ENCODE peak calls at places on chromosome 2, in four cellular contexts. One of them, this sample, is unnamed.

GRCh38 chr2:69238449-69239031 is 148.5 kb downstream of the GFPT1 start:
- DNase-seq in IMR-90: peak; percentile 95
- DNase-seq in tibial artery: no peak
- DNase-seq in endothelial cell of umbilical vein: no peak
- DNase-seq in this sample: peak; percentile 60

GRCh38 chr2:149422337-149422990 is 92.1 kb downstream of the LYPD6 start:
- DNase-seq in IMR-90: peak; percentile 27
- DNase-seq in tibial artery: no peak
- DNase-seq in endothelial cell of umbilical vein: peak; percentile 15
- DNase-seq in this sample: peak; percentile 57

GRCh38 chr2:178943745-178944144 is 106.2 kb downstream of the CCDC141 start:
- DNase-seq in IMR-90: no peak
- DNase-seq in tibial artery: no peak
- DNase-seq in endothelial cell of umbilical vein: no peak
- DNase-seq in this sample: no peak

GRCh38 chr2:150126143-150126725 is 361.2 kb downstream of the RND3 start:
- DNase-seq in IMR-90: peak; percentile 43
- DNase-seq in tibial artery: no peak
- DNase-seq in endothelial cell of umbilical vein: no peak
- DNase-seq in this sample: no peak

GRCh38 chr2:55718165-55719008 is 24.7 kb upstream of the PNPT1 start:
- DNase-seq in IMR-90: peak; percentile 71
- DNase-seq in tibial artery: peak; percentile 57
- DNase-seq in endothelial cell of umbilical vein: peak; percentile 77
- DNase-seq in this sample: peak; percentile 88

GRCh38 chr2:73701968-73702665 is 35.0 kb downstream of the TPRKB start:
- DNase-seq in IMR-90: no peak
- DNase-seq in tibial artery: no peak
- DNase-seq in endothelial cell of umbilical vein: peak; percentile 66
- DNase-seq in this sample: no peak

GRCh38 chr2:222049946-222050345 is 248.9 kb downstream of the PAX3 start:
- DNase-seq in IMR-90: peak; percentile 23
- DNase-seq in tibial artery: no peak
- DNase-seq in endothelial cell of umbilical vein: no peak
- DNase-seq in this sample: no peak

GRCh38 chr2:230356084-230356483 is 29.1 kb downstream of the SP140L start:
- DNase-seq in IMR-90: peak; percentile 36
- DNase-seq in tibial artery: no peak
- DNase-seq in endothelial cell of umbilical vein: no peak
- DNase-seq in this sample: peak; percentile 42

GRCh38 chr2:96470636-96471035 is 34.5 kb downstream of the NEURL3 start:
- DNase-seq in IMR-90: peak; percentile 8
- DNase-seq in tibial artery: peak; percentile 26
- DNase-seq in endothelial cell of umbilical vein: peak; percentile 54
- DNase-seq in this sample: no peak

GRCh38 chr2:241156997-241157441 is 6.8 kb downstream of the PPP1R7 start:
- DNase-seq in IMR-90: no peak
- DNase-seq in tibial artery: no peak
- DNase-seq in endothelial cell of umbilical vein: no peak
- DNase-seq in this sample: no peak

DNA sequence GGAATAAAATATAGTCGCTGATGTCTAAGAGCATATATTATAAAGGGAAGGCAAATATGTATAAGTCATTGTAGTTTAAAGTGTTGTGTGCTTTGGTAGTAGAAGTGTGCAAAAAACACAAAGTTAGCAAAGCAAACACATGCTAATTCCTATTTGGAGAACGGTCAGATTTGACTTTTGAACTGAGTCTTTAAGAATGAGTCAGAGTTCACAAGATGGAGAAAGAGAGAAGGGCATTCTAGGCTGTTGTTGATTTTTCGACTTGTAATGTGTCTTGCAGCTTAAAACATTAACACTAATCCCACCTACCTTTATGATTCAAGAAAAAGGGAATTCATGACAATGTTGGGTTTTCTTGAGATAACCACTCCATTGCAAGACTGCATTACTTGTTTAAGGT is 98.1 kb downstream of the CRIM1 start:
- DNase-seq in IMR-90: peak; percentile 39
- DNase-seq in tibial artery: no peak
- DNase-seq in endothelial cell of umbilical vein: no peak
- DNase-seq in this sample: no peak
- H3K4me3 ChIP-seq in IMR-90: no peak overlapping the region
- H3K4me3 ChIP-seq in tibial artery: no peak overlapping the region
- H3K4me3 ChIP-seq in endothelial cell of umbilical vein: no peak overlapping the region
- H3K4me3 ChIP-seq in this sample: no peak overlapping the region

GRCh38 chr2:213101109-213101508 is 50.3 kb downstream of the IKZF2 start:
- DNase-seq in IMR-90: no peak
- DNase-seq in tibial artery: no peak
- DNase-seq in endothelial cell of umbilical vein: no peak
- DNase-seq in this sample: no peak
- TF ChIP-seq CTCF in IMR-90: no peak
- TF ChIP-seq CTCF in tibial artery: no peak
- TF ChIP-seq CTCF in endothelial cell of umbilical vein: no peak
- TF ChIP-seq CTCF in this sample: no peak

GRCh38 chr2:709138-709779 is 32.1 kb upstream of the TMEM18 start:
- DNase-seq in IMR-90: no peak
- DNase-seq in tibial artery: no peak
- DNase-seq in endothelial cell of umbilical vein: no peak
- DNase-seq in this sample: no peak
- H3K4me3 ChIP-seq in IMR-90: no peak overlapping the region
- H3K4me3 ChIP-seq in tibial artery: peak overlapping the region; percentile 39
- H3K4me3 ChIP-seq in endothelial cell of umbilical vein: no peak overlapping the region
- H3K4me3 ChIP-seq in this sample: no peak overlapping the region

GRCh38 chr2:675982-676646 is 1.1 kb downstream of the TMEM18 start:
- DNase-seq in IMR-90: peak; percentile 91
- DNase-seq in tibial artery: peak; percentile 61
- DNase-seq in endothelial cell of umbilical vein: peak; percentile 42
- DNase-seq in this sample: peak; percentile 89
- TF ChIP-seq CTCF in IMR-90: peak; percentile 38
- TF ChIP-seq CTCF in tibial artery: peak; percentile 40
- TF ChIP-seq CTCF in endothelial cell of umbilical vein: no peak
- TF ChIP-seq CTCF in this sample: peak; percentile 75

DNA sequence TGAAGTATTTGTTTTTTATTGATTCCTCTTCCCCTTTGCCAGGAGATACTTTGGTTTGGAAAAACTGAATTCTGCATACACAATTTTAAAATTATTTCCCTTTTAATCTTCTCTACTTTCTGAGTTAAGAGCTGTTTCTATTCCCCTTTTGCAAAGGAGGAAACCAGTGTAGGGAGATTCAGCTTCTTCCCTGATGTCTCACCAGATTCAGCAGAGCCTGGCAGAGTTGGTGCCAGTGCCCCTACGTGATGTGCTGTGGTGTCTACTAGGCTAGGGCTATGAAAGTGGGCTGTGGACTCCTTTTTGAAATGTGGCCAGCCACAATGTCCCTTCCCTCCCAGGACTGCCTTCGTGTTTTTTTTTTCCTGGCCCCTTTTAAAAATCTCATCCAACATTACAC is 2.5 kb downstream of the RPE start:
- DNase-seq in IMR-90: no peak
- DNase-seq in tibial artery: no peak
- DNase-seq in endothelial cell of umbilical vein: no peak
- DNase-seq in this sample: no peak
- H3K4me3 ChIP-seq in IMR-90: no peak overlapping the region
- H3K4me3 ChIP-seq in tibial artery: no peak overlapping the region
- H3K4me3 ChIP-seq in endothelial cell of umbilical vein: no peak overlapping the region
- H3K4me3 ChIP-seq in this sample: no peak overlapping the region